ENCODE peak calls at places on chromosomes 13 and 19, in seven cellular contexts. W is activated naive CD4-positive, alpha-beta T cell; P is tibial nerve; G is adrenal gland; N is tibial artery; C is NCI-H226; M is substantia nigra. L is an unnamed sample.

GRCh38 chr13:34340534-34340933 is 522.6 kb downstream of the RFC3 start:
- DNase-seq in W (no peak), P (no peak), G (peak; percentile 19), N (no peak), C (peak; percentile 37), M (no peak), L (no peak)

GRCh38 chr13:29594310-29594709 is 1.2 kb downstream of the SLC7A1 start:
- DNase-seq in W (peak; percentile 41), P (peak; percentile 38), G (peak; percentile 34), N (no peak), C (peak; percentile 61), M (no peak), L (peak; percentile 66)

GRCh38 chr13:113851826-113852535 is 11.9 kb downstream of the GAS6 start:
- DNase-seq in W (no peak), P (no peak), G (peak; percentile 10), N (peak; percentile 57), C (no peak), M (no peak), L (no peak)

GRCh38 chr19:18543814-18544475 is 572 bp upstream of the FKBP8 start:
- DNase-seq in W (no peak), P (peak; percentile 57), G (peak; percentile 57), N (no peak), C (no peak), M (no peak), L (peak; percentile 45)

GRCh38 chr19:9842834-9843625 is 7.9 kb downstream of the PIN1 start:
- DNase-seq in W (no peak), P (no peak), G (peak; percentile 80), N (no peak), C (no peak), M (no peak), L (no peak)

GRCh38 chr13:26503826-26504594 is 53.5 kb upstream of the WASF3 start:
- DNase-seq in W (no peak), P (no peak), G (no peak), N (no peak), C (no peak), M (no peak), L (no peak)

GRCh38 chr13:41428155-41428554 is 29.2 kb upstream of the RGCC start:
- DNase-seq in W (no peak), P (no peak), G (peak; percentile 15), N (no peak), C (no peak), M (peak; percentile 41), L (peak; percentile 2)

GRCh38 chr13:44176173-44176572 is 197.5 kb upstream of the SERP2 start:
- DNase-seq in W (no peak), P (no peak), G (no peak), N (no peak), C (no peak), M (no peak), L (no peak)

GRCh38 chr19:40907968-40908735 is 26.1 kb upstream of the CYP2A7 start:
- DNase-seq in W (no peak), P (no peak), G (no peak), N (no peak), C (no peak), M (no peak), L (no peak)

GRCh38 chr13:33109319-33109718 is 93.1 kb downstream of the KL start:
- DNase-seq in W (no peak), P (no peak), G (no peak), N (no peak), C (no peak), M (no peak), L (no peak)

GRCh38 chr19:35911173-35911572 is 3.1 kb upstream of the TYROBP start:
- DNase-seq in W (no peak), P (no peak), G (no peak), N (no peak), C (no peak), M (no peak), L (no peak)

GRCh38 chr13:113834496-113835200 is 29.2 kb downstream of the GAS6 start:
- DNase-seq in W (no peak), P (no peak), G (no peak), N (no peak), C (no peak), M (no peak), L (no peak)

GRCh38 chr19:39199025-39199424 is 2.3 kb downstream of the NCCRP1 start:
- DNase-seq in W (no peak), P (no peak), G (peak; percentile 69), N (no peak), C (no peak), M (no peak), L (peak; percentile 37)

GRCh38 chr13:21703846-21704245 is 33.0 kb downstream of the FGF9 start:
- DNase-seq in W (no peak), P (no peak), G (no peak), N (no peak), C (no peak), M (no peak), L (no peak)

GRCh38 chr19:11203194-11204075 is 6.1 kb upstream of the KANK2 start:
- DNase-seq in W (no peak), P (peak; percentile 76), G (peak; percentile 88), N (peak; percentile 96), C (peak; percentile 75), M (peak; percentile 39), L (peak; percentile 62)

GRCh38 chr19:38304866-38305429 is 897 bp downstream of the C19orf33 start:
- DNase-seq in W (no peak), P (no peak), G (no peak), N (no peak), C (peak; percentile 98), M (no peak), L (peak; percentile 70)

GRCh38 chr19:4115050-4115817 is 8.7 kb downstream of the MAP2K2 start:
- DNase-seq in W (no peak), P (no peak), G (peak; percentile 62), N (no peak), C (no peak), M (no peak), L (no peak)

GRCh38 chr13:112486386-112487126 is 101.4 kb downstream of the TUBGCP3 start:
- DNase-seq in W (no peak), P (no peak), G (no peak), N (no peak), C (no peak), M (no peak), L (no peak)

GRCh38 chr13:33053397-33054066 is 37.3 kb downstream of the KL start:
- DNase-seq in W (no peak), P (no peak), G (no peak), N (no peak), C (no peak), M (no peak), L (no peak)

GRCh38 chr19:31308781-31309180 is 40.5 kb downstream of the TSHZ3 start:
- DNase-seq in W (no peak), P (no peak), G (no peak), N (no peak), C (no peak), M (no peak), L (no peak)

GRCh38 chr19:35846038-35846668 is 6.2 kb downstream of the NPHS1 start:
- DNase-seq in W (no peak), P (no peak), G (no peak), N (no peak), C (no peak), M (no peak), L (no peak)

GRCh38 chr19:48868196-48868886 is at the start of gene PLEKHA4:
- DNase-seq in W (no peak), P (peak; percentile 67), G (no peak), N (peak; percentile 87), C (no peak), M (no peak), L (no peak)

GRCh38 chr19:12596485-12596884 is 14.1 kb downstream of the ZNF490 start:
- DNase-seq in W (no peak), P (no peak), G (no peak), N (peak; percentile 16), C (no peak), M (no peak), L (no peak)

GRCh38 chr19:29013325-29013724 is 199.6 kb downstream of the UQCRFS1 start:
- DNase-seq in W (no peak), P (no peak), G (no peak), N (no peak), C (no peak), M (no peak), L (no peak)

GRCh38 chr13:93740334-93740733 is 513.7 kb downstream of the GPC6 start:
- DNase-seq in W (no peak), P (no peak), G (no peak), N (no peak), C (no peak), M (no peak), L (no peak)

GRCh38 chr19:47228937-47229673 is 1.9 kb downstream of the BBC3 start:
- DNase-seq in W (no peak), P (peak; percentile 34), G (no peak), N (peak; percentile 74), C (peak; percentile 3), M (no peak), L (peak; percentile 58)

GRCh38 chr13:20231839-20232555 is at the start of gene GJB6:
- DNase-seq in W (no peak), P (no peak), G (no peak), N (no peak), C (no peak), M (no peak), L (no peak)

GRCh38 chr13:89053418-89053817 is 1382.2 kb downstream of the SLITRK5 start:
- DNase-seq in W (no peak), P (no peak), G (no peak), N (no peak), C (no peak), M (no peak), L (no peak)

GRCh38 chr13:24911135-24911524 is 147.2 kb downstream of the RNF17 start:
- DNase-seq in W (no peak), P (no peak), G (no peak), N (no peak), C (no peak), M (no peak), L (peak; percentile 77)

GRCh38 chr19:57068921-57069697 is 50.7 kb upstream of the USP29 start:
- DNase-seq in W (no peak), P (no peak), G (peak; percentile 81), N (no peak), C (no peak), M (no peak), L (no peak)

GRCh38 chr19:4504297-4504701 is 14.0 kb downstream of the PLIN4 start:
- DNase-seq in W (no peak), P (no peak), G (no peak), N (no peak), C (no peak), M (peak; percentile 39), L (no peak)

GRCh38 chr13:50910483-50910805 is 853 bp downstream of the RNASEH2B start:
- DNase-seq in W (no peak), P (peak; percentile 16), G (no peak), N (peak; percentile 77), C (no peak), M (peak; percentile 26), L (peak; percentile 51)

GRCh38 chr13:25980255-25980654 is 71.6 kb downstream of the SHISA2 start:
- DNase-seq in W (no peak), P (no peak), G (no peak), N (no peak), C (no peak), M (no peak), L (peak; percentile 56)

GRCh38 chr19:2492870-2493269 is 16.9 kb downstream of the GADD45B start:
- DNase-seq in W (no peak), P (no peak), G (no peak), N (no peak), C (no peak), M (no peak), L (no peak)

GRCh38 chr19:49615861-49616260 is 24.1 kb downstream of the RRAS start:
- DNase-seq in W (no peak), P (no peak), G (no peak), N (no peak), C (no peak), M (no peak), L (no peak)

GRCh38 chr19:52343548-52343947 is 7.5 kb downstream of the ZNF610 start:
- DNase-seq in W (no peak), P (peak; percentile 21), G (peak; percentile 34), N (peak; percentile 65), C (no peak), M (peak; percentile 1), L (peak; percentile 68)

GRCh38 chr19:38004505-38005223 is 97.7 kb downstream of the SIPA1L3 start:
- DNase-seq in W (no peak), P (peak; percentile 94), G (peak; percentile 72), N (peak; percentile 91), C (peak; percentile 94), M (peak; percentile 64), L (peak; percentile 96)

GRCh38 chr13:19020988-19021387 is 160.6 kb downstream of the TUBA3C start:
- DNase-seq in W (no peak), P (no peak), G (no peak), N (no peak), C (no peak), M (no peak), L (no peak)

L was measured in lung microvascular endothelial cell.